ENCODE peak calls at places on chromosome 20, in five cellular contexts. V is K562, A is HEK293T, O is GM12878, M is HepG2. C is an unnamed sample.

GRCh38 chr20:46060301-46060881 is 29.4 kb downstream of the NCOA5 start:
- DNase-seq in V (no peak), M (no peak), O (peak), A (no peak), C (no peak)

GRCh38 chr20:33671573-33672288 is 2.5 kb downstream of the NECAB3 start:
- DNase-seq in O (no peak), M (no peak), A (no peak), V (no peak), C (no peak)

GRCh38 chr20:50931048-50931305 is 260 bp downstream of the ADNP start:
- DNase-seq in A (no peak), O (no peak), V (no peak), M (no peak), C (no peak)

GRCh38 chr20:57243480-57244220 is 22.8 kb downstream of the BMP7 start:
- DNase-seq in M (no peak), V (no peak), O (no peak), A (no peak), C (no peak)

GRCh38 chr20:23774081-23774480 is 23.3 kb upstream of the CST1 start:
- DNase-seq in V (no peak), O (no peak), M (no peak), A (no peak), C (no peak)

GRCh38 chr20:63898882-63899558 is 4.1 kb downstream of the DNAJC5 start:
- DNase-seq in A (no peak), O (no peak), V (peak), M (no peak), C (no peak)

GRCh38 chr20:18164356-18164755 is 26.7 kb downstream of the KAT14 start:
- DNase-seq in M (no peak), V (no peak), A (no peak), O (no peak), C (no peak)

GRCh38 chr20:56527521-56527920 is 3.0 kb downstream of the FAM209A start:
- DNase-seq in A (no peak), M (no peak), O (no peak), V (no peak), C (no peak)

GRCh38 chr20:51759769-51760510 is 8.2 kb downstream of the ATP9A start:
- DNase-seq in M (peak), V (no peak), A (no peak), O (no peak), C (no peak)

GRCh38 chr20:59832406-59833156 is 100.9 kb downstream of the SYCP2 start:
- DNase-seq in O (no peak), A (no peak), M (no peak), V (no peak), C (peak)

GRCh38 chr20:44966030-44966961 is at the start of gene STK4:
- DNase-seq in O (peak), M (peak), A (peak), V (peak), C (peak)
- TF ChIP-seq FOXM1 in O (no peak), M (no peak), A (no peak), V (no peak), C (no peak)

GRCh38 chr20:37379967-37380828 is 34.3 kb downstream of the SRC start:
- DNase-seq in V (no peak), O (no peak), A (no peak), M (peak), C (peak)
- TF ChIP-seq FOXM1 in V (no peak), O (no peak), A (no peak), M (no peak), C (no peak)

GRCh38 chr20:20209684-20210083 is 157.4 kb downstream of the CFAP61 start:
- DNase-seq in A (no peak), M (no peak), O (no peak), V (no peak), C (no peak)

GRCh38 chr20:20207291-20207690 is 155.0 kb downstream of the CFAP61 start:
- DNase-seq in O (no peak), A (no peak), M (no peak), V (no peak), C (peak)

GRCh38 chr20:20206788-20207187 is 154.5 kb downstream of the CFAP61 start:
- DNase-seq in O (peak), M (no peak), V (no peak), A (no peak), C (no peak)

GRCh38 chr20:20205862-20206236 is 153.5 kb downstream of the CFAP61 start:
- DNase-seq in O (no peak), M (no peak), A (no peak), V (no peak), C (no peak)

GRCh38 chr20:20207872-20208271 is 155.5 kb downstream of the CFAP61 start:
- DNase-seq in O (peak), V (no peak), A (no peak), M (no peak), C (no peak)
- TF ChIP-seq FOXM1 in O (no peak), V (no peak), A (no peak), M (no peak), C (no peak)

DNA sequence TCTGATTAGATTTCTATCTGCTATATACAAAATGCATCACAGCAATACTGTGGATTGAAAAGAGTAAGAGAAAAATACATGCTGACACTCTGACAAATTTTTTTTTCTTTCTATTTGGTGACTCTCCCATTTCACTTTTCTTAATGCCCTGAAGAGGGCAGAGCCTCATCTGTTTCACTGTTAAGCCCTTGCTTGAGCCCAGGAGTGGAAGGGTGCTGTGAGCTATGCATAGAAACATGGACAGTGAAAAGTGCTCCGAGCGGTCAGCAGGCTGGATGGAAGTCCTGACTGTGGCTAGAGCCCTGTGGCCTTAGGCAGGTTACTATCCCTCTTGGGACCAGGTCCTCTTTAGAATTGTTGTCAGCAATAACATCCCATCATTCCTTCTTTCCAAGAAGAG is 17.4 kb upstream of the CSE1L start:
- DNase-seq in A (peak), V (peak), M (peak), O (no peak), C (peak)
- TF ChIP-seq FOXM1 in A (no peak), V (no peak), M (no peak), O (no peak), C (no peak)

DNA sequence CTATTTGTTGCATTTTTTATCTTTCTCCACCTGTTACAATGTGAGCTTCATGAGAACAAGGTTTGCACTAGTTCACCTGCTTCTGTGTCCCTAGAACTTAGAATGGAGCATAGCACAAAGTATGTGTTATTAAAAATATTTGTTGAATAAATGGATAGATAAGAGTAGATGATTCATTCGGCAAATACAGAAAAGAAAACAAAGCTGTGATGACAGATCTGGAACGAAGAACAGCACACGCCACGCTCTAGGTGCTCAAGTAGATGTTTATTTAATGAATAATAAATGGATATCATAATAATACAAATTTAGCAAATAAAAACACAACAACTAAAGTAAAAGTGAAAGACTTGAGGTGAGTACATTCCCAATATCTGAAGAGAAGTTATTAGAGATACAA is 273.1 kb downstream of the HAO1 start:
- DNase-seq in M (no peak), A (no peak), O (no peak), V (no peak), C (no peak)
- TF ChIP-seq FOXM1 in M (no peak), A (no peak), O (no peak), V (no peak), C (no peak)

GRCh38 chr20:10604865-10605440 is 68.8 kb downstream of the JAG1 start:
- DNase-seq in V (no peak), A (no peak), O (no peak), M (no peak), C (no peak)
- TF ChIP-seq FOXM1 in V (no peak), A (no peak), O (no peak), M (no peak), C (no peak)

GRCh38 chr20:39986231-39986904 is 702.7 kb downstream of the MAFB start:
- DNase-seq in V (no peak), A (no peak), O (no peak), M (no peak), C (peak)
- TF ChIP-seq FOXM1 in V (no peak), A (no peak), O (no peak), M (no peak), C (no peak)

GRCh38 chr20:44748005-44748370 is 2.3 kb downstream of the KCNK15 start:
- DNase-seq in M (peak), A (no peak), O (no peak), V (no peak), C (peak)

GRCh38 chr20:44747166-44748004 is 1.7 kb downstream of the KCNK15 start:
- DNase-seq in A (peak), V (peak), M (peak), O (no peak), C (peak)

GRCh38 chr20:44746367-44747165 is 901 bp downstream of the KCNK15 start:
- DNase-seq in A (no peak), V (no peak), M (no peak), O (no peak), C (peak)

GRCh38 chr20:44752099-44752931 is 6.7 kb downstream of the KCNK15 start:
- DNase-seq in O (no peak), A (no peak), V (no peak), M (no peak), C (no peak)

GRCh38 chr20:44750081-44750805 is 4.6 kb downstream of the KCNK15 start:
- DNase-seq in O (no peak), M (no peak), V (peak), A (no peak), C (no peak)
- TF ChIP-seq FOXM1 in O (no peak), M (no peak), V (no peak), A (no peak), C (no peak)

GRCh38 chr20:7348253-7348652 is 580.8 kb downstream of the BMP2 start:
- DNase-seq in M (no peak), O (no peak), V (no peak), A (no peak), C (no peak)
- TF ChIP-seq FOXM1 in M (no peak), O (no peak), V (no peak), A (no peak), C (no peak)